ENCODE peak calls at places on chromosome 13, in four cellular contexts. M is HepG2, Q is HCT116, S is K562. V is an unnamed sample.

GRCh38 chr13:45086484-45086883 is 33.8 kb upstream of the GTF2F2 start:
- DNase-seq in M (no peak), Q (no peak), S (no peak), V (no peak)

GRCh38 chr13:49693191-49693733 is 2.0 kb upstream of the EBPL start:
- DNase-seq in M (no peak), Q (no peak), S (no peak), V (no peak)

GRCh38 chr13:32415019-32415418 is 12.9 kb downstream of the N4BP2L1 start:
- DNase-seq in M (no peak), Q (peak), S (peak), V (no peak)

GRCh38 chr13:21079206-21079605 is 17.8 kb upstream of the LATS2 start:
- DNase-seq in M (no peak), Q (no peak), S (no peak), V (no peak)

GRCh38 chr13:32426191-32426980 is 1.5 kb downstream of the N4BP2L1 start:
- DNase-seq in M (no peak), Q (no peak), S (no peak), V (no peak)

GRCh38 chr13:46295531-46296464 is 84.1 kb downstream of the LRRC63 start:
- DNase-seq in M (no peak), Q (no peak), S (peak), V (no peak)

GRCh38 chr13:31236211-31236786 is 36.5 kb downstream of the B3GLCT start:
- DNase-seq in M (peak), Q (peak), S (peak), V (no peak)

GRCh38 chr13:114282143-114282685 is 813 bp downstream of the UPF3A start:
- DNase-seq in M (peak), Q (no peak), S (peak), V (no peak)

GRCh38 chr13:101829484-101829883 is 377.0 kb downstream of the ITGBL1 start:
- DNase-seq in M (no peak), Q (no peak), S (no peak), V (no peak)

GRCh38 chr13:65454403-65454802 is 1775.7 kb downstream of the PCDH9 start:
- DNase-seq in M (no peak), Q (no peak), S (no peak), V (no peak)

GRCh38 chr13:96068729-96069128 is 15.5 kb upstream of the UGGT2 start:
- DNase-seq in M (no peak), Q (no peak), S (no peak), V (no peak)

GRCh38 chr13:98947925-98948324 is 29.9 kb downstream of the DOCK9 start:
- DNase-seq in M (no peak), Q (no peak), S (no peak), V (no peak)

GRCh38 chr13:29702912-29703351 is 107.4 kb upstream of the SLC7A1 start:
- DNase-seq in M (no peak), Q (no peak), S (peak), V (no peak)
- TF ChIP-seq TCF7L2 in M (no peak), Q (no peak), S (no peak), V (no peak)

GRCh38 chr13:94267581-94267980 is 211.9 kb downstream of the DCT start:
- DNase-seq in M (no peak), Q (no peak), S (no peak), V (no peak)
- TF ChIP-seq POLR2AphosphoS5 in M (no peak), Q (no peak), S (no peak), V (no peak)

GRCh38 chr13:40648040-40648439 is 18.4 kb downstream of the FOXO1 start:
- DNase-seq in M (no peak), Q (no peak), S (no peak), V (no peak)

GRCh38 chr13:40640202-40640601 is 26.2 kb downstream of the FOXO1 start:
- DNase-seq in M (no peak), Q (no peak), S (no peak), V (no peak)

GRCh38 chr13:40640845-40641458 is 25.5 kb downstream of the FOXO1 start:
- DNase-seq in M (no peak), Q (no peak), S (no peak), V (no peak)

GRCh38 chr13:40648841-40649240 is 17.6 kb downstream of the FOXO1 start:
- DNase-seq in M (no peak), Q (no peak), S (no peak), V (no peak)

DNA sequence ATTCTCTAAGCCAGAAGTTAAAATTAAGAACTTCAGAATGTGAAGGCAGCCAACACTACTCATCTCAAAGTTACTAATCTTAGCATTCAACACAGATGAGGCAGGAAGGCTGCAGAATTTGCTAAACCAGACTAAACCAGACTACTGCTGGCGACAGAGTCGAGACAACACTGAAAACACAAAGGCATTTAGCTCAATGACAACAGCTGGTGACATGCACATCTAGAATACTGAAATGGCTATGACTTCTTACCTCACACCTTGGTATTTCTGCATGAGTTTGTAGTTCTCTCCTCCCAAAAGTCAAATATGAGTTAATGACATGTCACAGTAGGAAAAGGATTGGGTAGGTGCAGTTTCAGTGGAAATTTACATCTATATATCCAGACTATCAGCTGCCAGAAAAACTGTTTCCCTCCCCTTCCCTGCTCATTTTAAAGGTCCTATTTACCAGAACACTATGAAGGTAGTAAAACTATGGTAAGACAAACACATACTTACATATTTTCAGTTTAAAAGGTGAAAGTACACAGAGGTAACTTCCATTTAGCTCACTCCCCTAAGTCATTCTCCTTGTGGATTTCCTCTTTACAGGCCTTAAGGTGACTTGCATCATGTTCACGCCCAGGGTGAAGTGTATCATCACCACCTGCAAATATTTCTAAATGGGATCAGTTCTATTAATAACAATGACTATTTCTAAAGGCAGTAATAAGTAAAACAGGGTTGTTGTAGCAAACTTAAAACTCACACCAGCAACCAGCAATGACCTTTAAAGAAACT is 21.4 kb downstream of the FOXO1 start:
- DNase-seq in M (no peak), Q (no peak), S (no peak), V (no peak)
- TF ChIP-seq SIN3A in M (no peak), Q (no peak), S (no peak), V (no peak)

GRCh38 chr13:22091222-22091970 is 420.5 kb downstream of the FGF9 start:
- DNase-seq in M (no peak), Q (no peak), S (no peak), V (no peak)
- TF ChIP-seq TCF7L2 in M (no peak), Q (no peak), S (no peak), V (no peak)